ENCODE peak calls at places on chromosomes 16 and 17, in six cellular contexts. H, Z, D, F, B and M are unnamed samples.

GRCh38 chr16:6189216-6189615 is 1091.6 kb upstream of the EEF2KMT start:
- DNase-seq in H (no peak), Z (no peak), B (no peak), F (no peak), D (no peak), M (no peak)

GRCh38 chr16:11627292-11627663 is 40.6 kb upstream of the LITAF start:
- DNase-seq in F (no peak), B (no peak), D (no peak), Z (no peak), H (no peak), M (no peak)

GRCh38 chr17:7336240-7337175 is at the start of gene ACAP1:
- DNase-seq in F (no peak), H (peak), D (no peak), Z (no peak), B (no peak), M (peak)

GRCh38 chr17:29068828-29069227 is 25.9 kb downstream of the PIPOX start:
- DNase-seq in H (no peak), F (no peak), Z (peak), B (no peak), D (no peak), M (no peak)

GRCh38 chr17:4405038-4405669 is 28.6 kb upstream of the SPNS3 start:
- DNase-seq in F (no peak), D (no peak), B (no peak), Z (no peak), H (no peak), M (no peak)

GRCh38 chr16:29745126-29745852 is 501 bp downstream of the C16orf54 start:
- DNase-seq in F (no peak), Z (no peak), D (no peak), B (no peak), H (no peak), M (peak)

GRCh38 chr16:81518439-81518757 is 73.8 kb downstream of the CMIP start:
- DNase-seq in F (no peak), Z (no peak), H (no peak), D (no peak), B (no peak), M (no peak)

GRCh38 chr16:70752381-70752780 is 48.6 kb downstream of the VAC14 start:
- DNase-seq in D (no peak), Z (no peak), H (no peak), B (no peak), F (no peak), M (no peak)

GRCh38 chr17:50331085-50331791 is 14.7 kb upstream of the XYLT2 start:
- DNase-seq in F (peak), H (no peak), Z (no peak), B (no peak), D (peak), M (peak)

GRCh38 chr16:76670125-76670857 is 393.1 kb downstream of the CNTNAP4 start:
- DNase-seq in D (no peak), Z (no peak), H (no peak), F (no peak), B (no peak), M (no peak)

GRCh38 chr17:42251115-42251514 is 25.1 kb downstream of the STAT5B start:
- DNase-seq in F (no peak), H (no peak), B (peak), Z (no peak), D (no peak), M (no peak)
- TF ChIP-seq CTCF in F (peak), H (no peak), B (peak), Z (no peak), D (no peak), M (peak)

GRCh38 chr16:47492036-47492427 is 30.9 kb downstream of the PHKB start:
- DNase-seq in B (no peak), D (no peak), F (no peak), H (no peak), Z (no peak), M (no peak)
- H3K4me3 ChIP-seq in B (no peak), D (no peak), F (no peak), H (no peak), Z (no peak), M (no peak)

GRCh38 chr16:79770244-79771064 is 169.9 kb upstream of the MAF start:
- DNase-seq in B (peak), D (peak), F (peak), H (peak), Z (peak), M (peak)

GRCh38 chr16:79768594-79768993 is 168.1 kb upstream of the MAF start:
- DNase-seq in Z (peak), F (no peak), B (no peak), H (no peak), D (no peak), M (no peak)

GRCh38 chr16:79764415-79765149 is 164.0 kb upstream of the MAF start:
- DNase-seq in H (no peak), B (no peak), Z (no peak), D (no peak), F (no peak), M (no peak)

GRCh38 chr16:79769320-79770243 is 169.0 kb upstream of the MAF start:
- DNase-seq in F (peak), B (no peak), D (no peak), Z (no peak), H (no peak), M (no peak)

DNA sequence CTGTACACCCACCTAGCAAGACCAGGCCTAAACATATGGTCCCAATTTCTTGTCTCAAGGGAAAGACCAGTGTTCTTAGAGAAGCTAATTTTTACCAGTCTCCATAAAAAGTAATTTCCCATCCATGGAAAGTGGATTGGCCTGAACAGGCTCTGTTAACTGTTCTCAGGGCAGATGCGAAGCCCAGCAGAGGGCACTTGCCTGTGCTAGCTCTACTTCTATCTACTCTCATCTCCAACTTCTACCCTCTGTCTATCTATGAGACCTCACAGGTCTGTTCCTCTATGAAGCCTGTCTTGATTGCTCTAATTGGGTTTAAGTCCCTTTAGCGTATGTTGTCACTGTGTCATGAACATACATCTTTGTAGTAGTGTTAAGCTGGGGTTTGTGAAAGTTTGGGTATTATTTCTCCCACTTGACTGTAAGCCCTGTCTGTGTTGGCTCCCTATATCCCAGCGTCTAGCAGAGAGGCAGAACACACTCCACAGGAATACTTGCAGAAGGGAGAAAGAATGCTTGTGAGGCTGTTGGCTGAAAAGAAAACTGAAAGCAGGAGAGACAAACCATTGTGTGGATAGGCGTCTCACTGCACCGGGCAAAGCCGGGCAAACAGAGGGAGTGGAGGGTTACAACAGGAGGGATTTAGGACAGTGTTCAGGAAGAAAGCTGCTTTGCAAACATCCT is 167.2 kb upstream of the MAF start:
- DNase-seq in H (no peak), D (no peak), F (peak), Z (no peak), B (peak), M (no peak)
- TF ChIP-seq CTCF in H (peak), D (no peak), F (peak), Z (peak), B (peak), M (peak)

GRCh38 chr16:57628782-57629181 is 352 bp downstream of the ADGRG1 start:
- DNase-seq in B (no peak), H (no peak), D (no peak), Z (no peak), F (no peak), M (no peak)
- H3K4me3 ChIP-seq in B (peak), H (peak), D (no peak), Z (peak), F (peak), M (peak)

GRCh38 chr17:64497565-64498035 is 746 bp upstream of the POLG2 start:
- DNase-seq in B (no peak), F (no peak), H (no peak), Z (no peak), D (no peak), M (no peak)
- TF ChIP-seq CTCF in B (peak), F (no peak), H (no peak), Z (no peak), D (no peak), M (no peak)

GRCh38 chr17:37743875-37744632 is 805 bp downstream of the HNF1B start:
- DNase-seq in F (no peak), Z (no peak), B (peak), H (no peak), D (no peak), M (peak)
- H3K4me3 ChIP-seq in F (no peak), Z (no peak), B (peak), H (peak), D (no peak), M (peak)

GRCh38 chr17:38747385-38748328 is 479 bp downstream of the PCGF2 start:
- DNase-seq in D (peak), H (no peak), B (peak), F (no peak), Z (no peak), M (peak)
- TF ChIP-seq CTCF in D (no peak), H (no peak), B (peak), F (no peak), Z (no peak), M (no peak)

DNA sequence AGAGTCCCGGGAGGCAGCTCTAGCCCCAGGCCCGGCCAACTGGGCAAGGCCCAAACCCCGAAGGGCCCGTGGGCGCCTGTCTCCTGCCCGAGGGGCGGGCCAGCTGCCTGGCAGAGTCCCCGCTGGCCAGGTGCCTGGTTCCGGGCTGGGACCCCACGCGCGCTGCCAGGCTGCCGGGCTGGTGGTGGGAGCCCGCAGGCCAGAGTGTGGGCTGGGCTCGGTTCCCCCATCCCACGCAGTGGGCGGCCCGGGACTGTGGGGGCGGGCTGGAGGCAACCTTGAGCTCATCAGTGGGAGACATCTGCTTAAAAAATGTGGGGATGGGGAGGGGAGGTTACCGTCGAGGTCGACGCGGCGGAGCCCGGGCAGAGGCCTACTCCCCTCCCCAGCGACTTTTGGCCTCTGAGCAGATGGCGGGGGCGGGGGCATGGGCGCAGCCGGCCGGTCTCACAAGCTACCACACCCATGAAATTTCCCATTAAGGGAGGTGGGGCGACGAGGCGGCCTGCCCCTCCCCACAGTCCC is 176.4 kb upstream of the GSE1 start:
- DNase-seq in F (no peak), D (no peak), H (peak), Z (no peak), B (no peak), M (no peak)
- H3K4me3 ChIP-seq in F (no peak), D (no peak), H (peak), Z (no peak), B (no peak), M (no peak)

DNA sequence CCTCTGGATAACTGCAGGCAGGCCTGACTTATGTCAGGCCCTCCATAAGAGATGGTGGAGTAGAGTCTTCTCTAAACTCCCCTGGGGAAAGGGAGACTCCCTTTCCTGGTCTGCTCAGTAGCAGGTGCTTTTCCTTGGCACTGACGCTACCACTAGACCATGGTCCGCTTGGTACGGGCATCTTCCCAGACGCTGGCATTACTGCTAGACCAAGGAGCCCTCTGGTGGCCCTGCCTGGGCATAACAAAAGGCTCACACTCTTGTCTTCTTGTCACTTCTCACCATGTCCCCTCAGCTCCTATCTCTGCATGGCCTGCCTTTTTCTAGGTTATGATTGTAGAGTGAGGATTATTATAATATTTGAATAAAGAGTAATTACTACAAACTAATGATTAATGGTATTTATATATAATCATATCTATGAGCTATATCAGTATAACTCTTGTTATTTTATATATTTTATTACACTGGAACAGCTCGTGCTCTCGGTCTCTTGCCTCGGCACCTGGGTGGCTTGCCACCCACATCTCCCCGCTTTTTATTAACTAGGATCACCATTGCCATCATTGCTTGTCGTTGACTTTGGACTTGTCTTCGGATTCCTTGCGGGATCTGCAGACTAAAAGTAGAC is 59.8 kb upstream of the ARL4D start:
- DNase-seq in Z (peak), F (peak), D (peak), B (peak), H (no peak), M (peak)
- TF ChIP-seq CTCF in Z (peak), F (peak), D (peak), B (peak), H (peak), M (peak)

GRCh38 chr16:85029413-85029794 is 1.8 kb downstream of the KIAA0513 start:
- DNase-seq in Z (no peak), D (no peak), B (no peak), H (no peak), F (peak), M (no peak)

GRCh38 chr16:85031451-85031850 is 3.9 kb downstream of the KIAA0513 start:
- DNase-seq in B (no peak), H (no peak), F (no peak), Z (no peak), D (no peak), M (no peak)

GRCh38 chr16:85027968-85028637 is 508 bp downstream of the KIAA0513 start:
- DNase-seq in H (no peak), Z (no peak), F (no peak), D (no peak), B (no peak), M (peak)

GRCh38 chr16:85028638-85029412 is 1.2 kb downstream of the KIAA0513 start:
- DNase-seq in F (peak), Z (peak), H (no peak), D (peak), B (no peak), M (no peak)

GRCh38 chr16:85029981-85030381 is 2.4 kb downstream of the KIAA0513 start:
- DNase-seq in Z (no peak), D (no peak), F (no peak), H (no peak), B (no peak), M (no peak)
- H3K4me3 ChIP-seq in Z (peak), D (no peak), F (no peak), H (no peak), B (no peak), M (no peak)